ENCODE peak calls at places on chromosomes 11 and 22, in four cellular contexts. X is AG09319, D is pulmonary artery endothelial cell, T is midbrain. V is an unnamed sample.
A peak's percentile ranks its signal among the peaks of the same experiment; 100 is the strongest.

GRCh38 chr11:450809-451451 is 851 bp downstream of the PTDSS2 start:
- DNase-seq in X (no peak), D (peak; percentile 46), T (peak; percentile 53), V (no peak)

GRCh38 chr22:39306456-39307361 is 12.7 kb downstream of the RPL3 start:
- DNase-seq in X (no peak), D (no peak), T (no peak), V (no peak)

GRCh38 chr11:82523141-82523540 is 210.5 kb downstream of the FAM181B start:
- DNase-seq in X (no peak), D (no peak), T (peak; percentile 50), V (no peak)

GRCh38 chr11:206002-206384 is 1.2 kb downstream of the BET1L start:
- DNase-seq in X (no peak), D (no peak), T (no peak), V (no peak)

GRCh38 chr11:44621140-44621681 is 55.7 kb downstream of the CD82 start:
- DNase-seq in X (peak; percentile 8), D (no peak), T (peak; percentile 83), V (no peak)

GRCh38 chr22:37077802-37078448 is 26.4 kb downstream of the KCTD17 start:
- DNase-seq in X (peak; percentile 10), D (no peak), T (peak; percentile 37), V (no peak)

GRCh38 chr11:131511794-131512193 is 141.4 kb downstream of the NTM start:
- DNase-seq in X (no peak), D (no peak), T (no peak), V (no peak)

GRCh38 chr22:44848791-44849410 is 96.5 kb downstream of the ARHGAP8 start:
- DNase-seq in X (no peak), D (no peak), T (no peak), V (no peak)

GRCh38 chr11:11618973-11619435 is 2.8 kb downstream of the GALNT18 start:
- DNase-seq in X (no peak), D (no peak), T (no peak), V (no peak)

GRCh38 chr11:94199367-94200130 is 70.9 kb downstream of the PANX1 start:
- DNase-seq in X (no peak), D (no peak), T (no peak), V (no peak)

GRCh38 chr11:18088371-18088770 is 17.5 kb downstream of the SAAL1 start:
- DNase-seq in X (no peak), D (no peak), T (no peak), V (no peak)

GRCh38 chr11:120134931-120135228 is 3.0 kb downstream of the TRIM29 start:
- DNase-seq in X (no peak), D (no peak), T (no peak), V (no peak)

GRCh38 chr11:44066732-44067131 is 662 bp downstream of the ACCS start:
- DNase-seq in X (peak; percentile 14), D (peak; percentile 32), T (no peak), V (peak; percentile 43)

GRCh38 chr22:50498322-50498861 is 9.1 kb downstream of the LMF2 start:
- DNase-seq in X (no peak), D (no peak), T (peak; percentile 66), V (no peak)

GRCh38 chr11:36282926-36283325 is 6.3 kb downstream of the COMMD9 start:
- DNase-seq in X (no peak), D (no peak), T (no peak), V (no peak)